ENCODE peak calls at places on chromosomes 6 and 20, in seven cellular contexts. P, I, Y, D, Z, R and C are unnamed samples.

GRCh38 chr6:1916334-1916985 is 306.7 kb downstream of the FOXC1 start:
- DNase-seq in P (no peak), I (no peak), Y (no peak), D (no peak), Z (no peak), R (no peak), C (no peak)

GRCh38 chr6:259901-260508 is 32.3 kb upstream of the DUSP22 start:
- DNase-seq in P (no peak), I (no peak), Y (no peak), D (no peak), Z (no peak), R (no peak), C (no peak)

GRCh38 chr6:108960601-108961000 is 112.4 kb downstream of the ARMC2 start:
- DNase-seq in P (no peak), I (no peak), Y (no peak), D (no peak), Z (no peak), R (no peak), C (no peak)

GRCh38 chr20:63106765-63107448 is 100.1 kb upstream of the BHLHE23 start:
- DNase-seq in P (no peak), I (no peak), Y (peak), D (no peak), Z (no peak), R (no peak), C (no peak)

GRCh38 chr6:92701425-92702096 is 717.8 kb downstream of the EPHA7 start:
- DNase-seq in P (no peak), I (no peak), Y (peak), D (no peak), Z (no peak), R (no peak), C (no peak)

GRCh38 chr20:49676581-49677291 is 36.9 kb downstream of the B4GALT5 start:
- DNase-seq in P (no peak), I (no peak), Y (no peak), D (peak), Z (no peak), R (no peak), C (no peak)

GRCh38 chr20:63345328-63346100 is 15.6 kb downstream of the CHRNA4 start:
- DNase-seq in P (no peak), I (no peak), Y (peak), D (no peak), Z (no peak), R (peak), C (no peak)

GRCh38 chr20:53215166-53215565 is 243.0 kb downstream of the TSHZ2 start:
- DNase-seq in P (no peak), I (no peak), Y (no peak), D (no peak), Z (no peak), R (no peak), C (no peak)

GRCh38 chr6:18262812-18263560 is 1.3 kb downstream of the DEK start:
- DNase-seq in P (no peak), I (no peak), Y (no peak), D (no peak), Z (no peak), R (no peak), C (no peak)

DNA sequence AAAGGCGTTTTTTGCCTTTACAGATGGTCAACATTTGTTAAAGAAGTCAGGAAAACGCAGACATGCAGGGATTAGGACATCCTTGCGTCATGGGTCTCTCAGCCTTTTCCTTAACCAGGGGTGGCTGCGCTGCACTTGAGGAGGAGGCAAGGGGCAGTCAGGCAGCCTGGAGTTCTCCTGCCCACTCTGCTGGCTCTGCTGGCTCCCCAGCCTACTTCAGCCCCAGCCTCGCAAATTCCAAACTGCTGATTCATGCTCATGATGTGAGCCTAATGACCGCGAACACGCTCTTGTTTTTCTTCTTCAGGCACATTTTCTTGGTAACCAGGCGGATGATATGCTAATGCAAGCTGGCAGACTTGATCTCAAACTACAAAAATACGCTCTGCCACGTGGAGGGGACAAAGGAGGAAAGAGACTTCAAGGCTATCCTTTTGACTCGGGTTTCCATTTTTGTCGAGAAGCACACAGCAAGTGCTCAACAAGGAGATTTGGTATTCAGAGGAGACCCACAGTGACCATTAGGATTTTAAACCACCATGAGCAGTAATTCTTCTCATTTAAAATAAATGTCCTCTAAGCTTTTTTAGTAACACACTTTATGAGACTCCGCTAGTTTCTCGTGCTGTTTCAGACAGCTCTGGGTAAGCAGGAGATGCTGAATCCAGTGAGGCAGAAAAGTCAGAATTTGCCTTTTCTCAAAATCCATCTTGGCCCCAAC is 290.2 kb upstream of the STXBP5 start:
- DNase-seq in P (peak), I (peak), Y (peak), D (peak), Z (peak), R (peak), C (no peak)
- TF ChIP-seq POLR2A in P (no peak), I (no peak), Y (no peak), D (peak), Z (no peak), R (no peak), C (no peak)

GRCh38 chr6:32190054-32190945 is at the start of gene PBX2:
- DNase-seq in P (peak), I (peak), Y (no peak), D (peak), Z (peak), R (peak), C (peak)

GRCh38 chr6:32194388-32194787 is 1.9 kb upstream of the GPSM3 start:
- DNase-seq in P (no peak), I (no peak), Y (no peak), D (no peak), Z (no peak), R (no peak), C (no peak)

GRCh38 chr6:32190946-32191677 is 1.1 kb upstream of the PBX2 start:
- DNase-seq in P (no peak), I (no peak), Y (no peak), D (no peak), Z (no peak), R (peak), C (no peak)

GRCh38 chr6:32191696-32192607 is 491 bp downstream of the GPSM3 start:
- DNase-seq in P (no peak), I (no peak), Y (no peak), D (no peak), Z (no peak), R (peak), C (no peak)

DNA sequence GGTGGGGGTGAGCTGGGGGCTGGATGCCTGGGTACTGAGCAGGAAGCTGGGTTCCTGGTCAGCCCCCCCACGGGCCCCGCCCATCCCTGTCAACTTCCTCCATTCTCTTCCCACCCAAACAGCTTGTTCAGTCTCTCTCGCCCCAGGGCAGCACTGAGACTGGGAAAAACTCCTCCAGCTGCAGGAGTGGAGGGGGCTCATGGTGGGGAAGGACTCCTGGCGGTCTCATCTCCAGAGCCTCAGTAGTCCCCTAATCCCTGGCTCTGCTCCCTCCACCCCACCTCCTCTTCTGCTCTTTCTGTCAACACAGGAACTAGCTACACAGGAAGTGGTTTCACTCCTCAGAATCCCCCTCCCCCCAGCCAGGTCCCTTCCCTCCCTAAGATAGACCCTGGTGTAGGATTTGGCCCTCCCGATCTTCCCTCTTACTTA is at the start of gene GPSM3:
- DNase-seq in P (no peak), I (peak), Y (peak), D (peak), Z (no peak), R (peak), C (no peak)
- H3K4me3 ChIP-seq in P (peak), I (peak), Y (peak), D (no peak), Z (no peak), R (no peak), C (peak)

GRCh38 chr6:3270258-3270657 is 11.5 kb downstream of the PSMG4 start:
- DNase-seq in P (no peak), I (no peak), Y (no peak), D (no peak), Z (no peak), R (no peak), C (no peak)
- TF ChIP-seq POLR2A in P (no peak), I (no peak), Y (no peak), D (no peak), Z (no peak), R (no peak), C (no peak)

GRCh38 chr6:14638932-14639875 is 521.6 kb downstream of the CD83 start:
- DNase-seq in P (peak), I (no peak), Y (no peak), D (peak), Z (no peak), R (no peak), C (no peak)
- H3K4me3 ChIP-seq in P (peak), I (peak), Y (peak), D (no peak), Z (no peak), R (no peak), C (peak)

GRCh38 chr6:3546121-3546520 is 89.3 kb upstream of the SLC22A23 start:
- DNase-seq in P (no peak), I (no peak), Y (no peak), D (no peak), Z (no peak), R (no peak), C (no peak)
- TF ChIP-seq POLR2A in P (no peak), I (no peak), Y (no peak), D (no peak), Z (no peak), R (no peak), C (no peak)

GRCh38 chr6:142844065-142844755 is 100.8 kb downstream of the HIVEP2 start:
- DNase-seq in P (no peak), I (no peak), Y (no peak), D (no peak), Z (no peak), R (no peak), C (no peak)
- H3K4me3 ChIP-seq in P (no peak), I (no peak), Y (no peak), D (no peak), Z (peak), R (no peak), C (no peak)

DNA sequence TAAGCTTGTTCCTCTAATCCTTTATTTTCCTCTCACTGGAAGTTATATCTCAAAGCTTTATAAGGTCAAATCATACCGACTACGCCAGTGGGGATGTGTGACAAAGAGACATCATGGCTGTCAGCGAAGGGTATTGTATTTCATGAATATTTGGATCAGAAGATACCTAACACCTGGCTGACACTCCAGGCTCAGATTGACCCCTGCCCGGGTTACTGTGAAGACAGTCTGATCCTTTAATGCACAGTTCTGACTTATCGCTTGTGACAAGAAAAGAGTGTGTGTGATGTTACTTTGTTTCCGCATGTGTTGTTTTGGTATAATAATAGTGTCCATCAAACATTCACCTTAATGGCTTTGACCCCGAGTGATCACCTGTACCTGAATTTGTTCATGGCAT is 101.0 kb downstream of the GJA10 start:
- DNase-seq in P (no peak), I (no peak), Y (no peak), D (no peak), Z (no peak), R (no peak), C (no peak)
- TF ChIP-seq POLR2A in P (no peak), I (no peak), Y (no peak), D (no peak), Z (no peak), R (no peak), C (no peak)

GRCh38 chr6:52523363-52524207 is 53.3 kb downstream of the TRAM2 start:
- DNase-seq in P (no peak), I (no peak), Y (no peak), D (no peak), Z (no peak), R (no peak), C (no peak)
- H3K4me3 ChIP-seq in P (no peak), I (no peak), Y (no peak), D (no peak), Z (no peak), R (no peak), C (no peak)

DNA sequence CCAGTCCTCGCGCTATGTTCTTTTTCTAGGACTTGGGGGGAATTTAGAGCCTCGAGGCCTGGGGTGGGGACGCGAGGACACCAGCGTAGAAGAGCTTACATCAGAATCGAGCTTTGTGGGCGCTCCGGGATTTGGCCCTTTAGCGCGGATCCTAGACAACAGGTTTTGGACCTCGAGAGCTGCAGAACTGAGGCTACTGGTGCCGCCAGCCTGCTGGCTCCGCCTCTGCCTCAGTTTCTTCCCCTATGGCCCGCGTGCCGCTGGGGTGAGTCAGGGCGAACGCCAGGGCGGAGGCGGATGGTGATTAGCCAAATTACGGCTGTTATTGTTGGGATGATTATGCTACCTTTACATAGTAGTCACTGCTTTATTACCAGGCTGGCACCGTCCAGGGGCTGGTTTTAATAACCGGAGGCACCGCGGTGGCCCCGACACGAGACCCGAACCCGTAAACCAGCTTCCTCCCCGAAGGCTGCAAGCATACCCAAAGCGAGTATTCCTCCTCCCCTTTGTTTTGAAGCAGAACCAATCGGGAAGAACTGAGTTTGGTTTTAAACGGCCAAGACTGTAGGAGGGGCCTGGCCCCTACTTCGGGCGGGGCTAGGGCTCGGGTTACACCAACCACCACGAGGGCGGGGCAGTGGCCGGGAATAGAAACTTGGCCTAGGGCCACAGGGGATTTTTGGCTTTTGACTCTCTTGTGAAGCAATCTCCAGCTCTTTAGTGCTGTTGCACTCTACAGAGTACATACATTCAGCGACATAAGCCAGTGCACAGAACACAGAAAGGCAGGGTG is 639 bp upstream of the GTPBP2 start:
- DNase-seq in P (peak), I (peak), Y (peak), D (peak), Z (peak), R (peak), C (no peak)
- TF ChIP-seq POLR2A in P (no peak), I (peak), Y (no peak), D (peak), Z (peak), R (peak), C (peak)